ENCODE peak calls at places on chromosomes 2 and 18, in ten cellular contexts. One of them, this sample, is unnamed.

GRCh38 chr2:191869178-191869577 is 22.3 kb upstream of the CAVIN2 start:
- DNase-seq in NCI-H1436: peak; percentile 35
- DNase-seq in glomerular endothelial cell: no peak
- DNase-seq in activated CD8-positive, alpha-beta memory T cell treated with anti-CD3 and anti-CD28 coated beads for 48 hours: no peak
- DNase-seq in posterior cingulate gyrus: peak; percentile 79
- DNase-seq in AG20443: no peak
- DNase-seq in D341Med: no peak
- DNase-seq in LoVo: peak; percentile 42
- DNase-seq in omental fat pad: no peak
- DNase-seq in aorta: no peak
- DNase-seq in this sample: no peak

GRCh38 chr2:191259001-191259400 is 13.8 kb downstream of the MYO1B start:
- DNase-seq in NCI-H1436: no peak
- DNase-seq in glomerular endothelial cell: no peak
- DNase-seq in activated CD8-positive, alpha-beta memory T cell treated with anti-CD3 and anti-CD28 coated beads for 48 hours: no peak
- DNase-seq in posterior cingulate gyrus: no peak
- DNase-seq in AG20443: no peak
- DNase-seq in D341Med: no peak
- DNase-seq in LoVo: no peak
- DNase-seq in omental fat pad: no peak
- DNase-seq in aorta: no peak
- DNase-seq in this sample: no peak

GRCh38 chr2:10009811-10010781 is 33.3 kb upstream of the KLF11 start:
- DNase-seq in NCI-H1436: no peak
- DNase-seq in glomerular endothelial cell: no peak
- DNase-seq in activated CD8-positive, alpha-beta memory T cell treated with anti-CD3 and anti-CD28 coated beads for 48 hours: no peak
- DNase-seq in posterior cingulate gyrus: peak; percentile 84
- DNase-seq in AG20443: peak; percentile 76
- DNase-seq in D341Med: no peak
- DNase-seq in LoVo: no peak
- DNase-seq in omental fat pad: no peak
- DNase-seq in aorta: peak; percentile 95
- DNase-seq in this sample: no peak

GRCh38 chr18:13471971-13472628 is 253.5 kb downstream of the LDLRAD4 start:
- DNase-seq in NCI-H1436: no peak
- DNase-seq in glomerular endothelial cell: no peak
- DNase-seq in activated CD8-positive, alpha-beta memory T cell treated with anti-CD3 and anti-CD28 coated beads for 48 hours: no peak
- DNase-seq in posterior cingulate gyrus: peak; percentile 78
- DNase-seq in AG20443: no peak
- DNase-seq in D341Med: peak; percentile 57
- DNase-seq in LoVo: no peak
- DNase-seq in omental fat pad: no peak
- DNase-seq in aorta: no peak
- DNase-seq in this sample: no peak

GRCh38 chr2:69493268-69493667 is 56.0 kb upstream of the NFU1 start:
- DNase-seq in NCI-H1436: no peak
- DNase-seq in glomerular endothelial cell: no peak
- DNase-seq in activated CD8-positive, alpha-beta memory T cell treated with anti-CD3 and anti-CD28 coated beads for 48 hours: no peak
- DNase-seq in posterior cingulate gyrus: peak; percentile 92
- DNase-seq in AG20443: no peak
- DNase-seq in D341Med: peak; percentile 37
- DNase-seq in LoVo: no peak
- DNase-seq in omental fat pad: no peak
- DNase-seq in aorta: no peak
- DNase-seq in this sample: no peak

GRCh38 chr2:240350696-240351087 is 84.8 kb upstream of the GPC1 start:
- DNase-seq in NCI-H1436: no peak
- DNase-seq in glomerular endothelial cell: no peak
- DNase-seq in activated CD8-positive, alpha-beta memory T cell treated with anti-CD3 and anti-CD28 coated beads for 48 hours: no peak
- DNase-seq in posterior cingulate gyrus: peak; percentile 81
- DNase-seq in AG20443: no peak
- DNase-seq in D341Med: no peak
- DNase-seq in LoVo: no peak
- DNase-seq in omental fat pad: no peak
- DNase-seq in aorta: peak; percentile 60
- DNase-seq in this sample: no peak

GRCh38 chr18:25935356-25935755 is 155.1 kb downstream of the SS18 start:
- DNase-seq in NCI-H1436: no peak
- DNase-seq in glomerular endothelial cell: no peak
- DNase-seq in activated CD8-positive, alpha-beta memory T cell treated with anti-CD3 and anti-CD28 coated beads for 48 hours: no peak
- DNase-seq in posterior cingulate gyrus: no peak
- DNase-seq in AG20443: no peak
- DNase-seq in D341Med: no peak
- DNase-seq in LoVo: no peak
- DNase-seq in omental fat pad: no peak
- DNase-seq in aorta: no peak
- DNase-seq in this sample: no peak

GRCh38 chr2:49702740-49703139 is 548.4 kb upstream of the FSHR start:
- DNase-seq in NCI-H1436: no peak
- DNase-seq in glomerular endothelial cell: no peak
- DNase-seq in activated CD8-positive, alpha-beta memory T cell treated with anti-CD3 and anti-CD28 coated beads for 48 hours: no peak
- DNase-seq in posterior cingulate gyrus: no peak
- DNase-seq in AG20443: no peak
- DNase-seq in D341Med: no peak
- DNase-seq in LoVo: no peak
- DNase-seq in omental fat pad: no peak
- DNase-seq in aorta: no peak
- DNase-seq in this sample: no peak

GRCh38 chr2:181698230-181698629 is 17.9 kb upstream of the NEUROD1 start:
- DNase-seq in NCI-H1436: no peak
- DNase-seq in glomerular endothelial cell: no peak
- DNase-seq in activated CD8-positive, alpha-beta memory T cell treated with anti-CD3 and anti-CD28 coated beads for 48 hours: no peak
- DNase-seq in posterior cingulate gyrus: no peak
- DNase-seq in AG20443: no peak
- DNase-seq in D341Med: no peak
- DNase-seq in LoVo: no peak
- DNase-seq in omental fat pad: no peak
- DNase-seq in aorta: no peak
- DNase-seq in this sample: no peak

GRCh38 chr18:8788503-8789429 is 83.4 kb downstream of the MTCL1 start:
- DNase-seq in NCI-H1436: no peak
- DNase-seq in glomerular endothelial cell: no peak
- DNase-seq in activated CD8-positive, alpha-beta memory T cell treated with anti-CD3 and anti-CD28 coated beads for 48 hours: no peak
- DNase-seq in posterior cingulate gyrus: no peak
- DNase-seq in AG20443: no peak
- DNase-seq in D341Med: no peak
- DNase-seq in LoVo: no peak
- DNase-seq in omental fat pad: no peak
- DNase-seq in aorta: no peak
- DNase-seq in this sample: no peak

GRCh38 chr2:12300927-12301326 is 415.8 kb upstream of the TRIB2 start:
- DNase-seq in NCI-H1436: no peak
- DNase-seq in glomerular endothelial cell: no peak
- DNase-seq in activated CD8-positive, alpha-beta memory T cell treated with anti-CD3 and anti-CD28 coated beads for 48 hours: no peak
- DNase-seq in posterior cingulate gyrus: no peak
- DNase-seq in AG20443: no peak
- DNase-seq in D341Med: no peak
- DNase-seq in LoVo: no peak
- DNase-seq in omental fat pad: no peak
- DNase-seq in aorta: no peak
- DNase-seq in this sample: no peak

GRCh38 chr2:25125949-25126348 is 42.4 kb downstream of the POMC start:
- DNase-seq in NCI-H1436: no peak
- DNase-seq in glomerular endothelial cell: no peak
- DNase-seq in activated CD8-positive, alpha-beta memory T cell treated with anti-CD3 and anti-CD28 coated beads for 48 hours: no peak
- DNase-seq in posterior cingulate gyrus: no peak
- DNase-seq in AG20443: no peak
- DNase-seq in D341Med: no peak
- DNase-seq in LoVo: no peak
- DNase-seq in omental fat pad: no peak
- DNase-seq in aorta: no peak
- DNase-seq in this sample: no peak

GRCh38 chr2:176172007-176172747 is 15.1 kb downstream of the HOXD3 start:
- DNase-seq in NCI-H1436: no peak
- DNase-seq in glomerular endothelial cell: no peak
- DNase-seq in activated CD8-positive, alpha-beta memory T cell treated with anti-CD3 and anti-CD28 coated beads for 48 hours: no peak
- DNase-seq in posterior cingulate gyrus: no peak
- DNase-seq in AG20443: no peak
- DNase-seq in D341Med: no peak
- DNase-seq in LoVo: no peak
- DNase-seq in omental fat pad: no peak
- DNase-seq in aorta: no peak
- DNase-seq in this sample: no peak

GRCh38 chr2:207288628-207289027 is 122.9 kb upstream of the KLF7 start:
- DNase-seq in NCI-H1436: no peak
- DNase-seq in glomerular endothelial cell: no peak
- DNase-seq in activated CD8-positive, alpha-beta memory T cell treated with anti-CD3 and anti-CD28 coated beads for 48 hours: no peak
- DNase-seq in posterior cingulate gyrus: no peak
- DNase-seq in AG20443: no peak
- DNase-seq in D341Med: no peak
- DNase-seq in LoVo: no peak
- DNase-seq in omental fat pad: no peak
- DNase-seq in aorta: no peak
- DNase-seq in this sample: no peak

GRCh38 chr18:7740815-7741214 is 173.7 kb downstream of the PTPRM start:
- DNase-seq in NCI-H1436: no peak
- DNase-seq in glomerular endothelial cell: no peak
- DNase-seq in activated CD8-positive, alpha-beta memory T cell treated with anti-CD3 and anti-CD28 coated beads for 48 hours: no peak
- DNase-seq in posterior cingulate gyrus: no peak
- DNase-seq in AG20443: no peak
- DNase-seq in D341Med: no peak
- DNase-seq in LoVo: no peak
- DNase-seq in omental fat pad: no peak
- DNase-seq in aorta: no peak
- DNase-seq in this sample: no peak

GRCh38 chr2:194745532-194746146 is 911.4 kb upstream of the SLC39A10 start:
- DNase-seq in NCI-H1436: no peak
- DNase-seq in glomerular endothelial cell: no peak
- DNase-seq in activated CD8-positive, alpha-beta memory T cell treated with anti-CD3 and anti-CD28 coated beads for 48 hours: no peak
- DNase-seq in posterior cingulate gyrus: no peak
- DNase-seq in AG20443: no peak
- DNase-seq in D341Med: no peak
- DNase-seq in LoVo: no peak
- DNase-seq in omental fat pad: no peak
- DNase-seq in aorta: no peak
- DNase-seq in this sample: no peak

GRCh38 chr2:71934595-71935263 is 212.9 kb downstream of the CYP26B1 start:
- DNase-seq in NCI-H1436: no peak
- DNase-seq in glomerular endothelial cell: no peak
- DNase-seq in activated CD8-positive, alpha-beta memory T cell treated with anti-CD3 and anti-CD28 coated beads for 48 hours: no peak
- DNase-seq in posterior cingulate gyrus: no peak
- DNase-seq in AG20443: peak; percentile 58
- DNase-seq in D341Med: peak; percentile 3
- DNase-seq in LoVo: peak; percentile 19
- DNase-seq in omental fat pad: no peak
- DNase-seq in aorta: peak; percentile 82
- DNase-seq in this sample: no peak

GRCh38 chr2:182186132-182186735 is 200.6 kb downstream of the PPP1R1C start:
- DNase-seq in NCI-H1436: peak; percentile 55
- DNase-seq in glomerular endothelial cell: peak; percentile 31
- DNase-seq in activated CD8-positive, alpha-beta memory T cell treated with anti-CD3 and anti-CD28 coated beads for 48 hours: no peak
- DNase-seq in posterior cingulate gyrus: no peak
- DNase-seq in AG20443: peak; percentile 17
- DNase-seq in D341Med: no peak
- DNase-seq in LoVo: peak; percentile 53
- DNase-seq in omental fat pad: no peak
- DNase-seq in aorta: no peak
- DNase-seq in this sample: no peak

GRCh38 chr2:82314836-82315472 is 2010.4 kb upstream of the LRRTM1 start:
- DNase-seq in NCI-H1436: no peak
- DNase-seq in glomerular endothelial cell: no peak
- DNase-seq in activated CD8-positive, alpha-beta memory T cell treated with anti-CD3 and anti-CD28 coated beads for 48 hours: no peak
- DNase-seq in posterior cingulate gyrus: no peak
- DNase-seq in AG20443: no peak
- DNase-seq in D341Med: no peak
- DNase-seq in LoVo: no peak
- DNase-seq in omental fat pad: no peak
- DNase-seq in aorta: no peak
- DNase-seq in this sample: no peak

GRCh38 chr18:35172451-35173035 is 68.3 kb upstream of the ZNF397 start:
- DNase-seq in NCI-H1436: no peak
- DNase-seq in glomerular endothelial cell: no peak
- DNase-seq in activated CD8-positive, alpha-beta memory T cell treated with anti-CD3 and anti-CD28 coated beads for 48 hours: no peak
- DNase-seq in posterior cingulate gyrus: no peak
- DNase-seq in AG20443: no peak
- DNase-seq in D341Med: peak; percentile 45
- DNase-seq in LoVo: no peak
- DNase-seq in omental fat pad: no peak
- DNase-seq in aorta: no peak
- DNase-seq in this sample: no peak

GRCh38 chr2:37191747-37192146 is 3.3 kb upstream of the SULT6B1 start:
- DNase-seq in NCI-H1436: no peak
- DNase-seq in glomerular endothelial cell: no peak
- DNase-seq in activated CD8-positive, alpha-beta memory T cell treated with anti-CD3 and anti-CD28 coated beads for 48 hours: no peak
- DNase-seq in posterior cingulate gyrus: no peak
- DNase-seq in AG20443: no peak
- DNase-seq in D341Med: no peak
- DNase-seq in LoVo: no peak
- DNase-seq in omental fat pad: no peak
- DNase-seq in aorta: no peak
- DNase-seq in this sample: no peak

GRCh38 chr2:7121851-7122250 is 204.6 kb downstream of the RNF144A start:
- DNase-seq in NCI-H1436: no peak
- DNase-seq in glomerular endothelial cell: no peak
- DNase-seq in activated CD8-positive, alpha-beta memory T cell treated with anti-CD3 and anti-CD28 coated beads for 48 hours: no peak
- DNase-seq in posterior cingulate gyrus: no peak
- DNase-seq in AG20443: no peak
- DNase-seq in D341Med: no peak
- DNase-seq in LoVo: no peak
- DNase-seq in omental fat pad: no peak
- DNase-seq in aorta: no peak
- DNase-seq in this sample: no peak